ENCODE peak calls at places on chromosome 20, in four cellular contexts. F, C, Y and N are unnamed samples.

GRCh38 chr20:53138454-53139291 is 166.5 kb downstream of the TSHZ2 start:
- DNase-seq in F (peak), C (no peak), Y (no peak), N (peak)

GRCh38 chr20:43309266-43309665 is 119.6 kb upstream of the PTPRT start:
- DNase-seq in F (no peak), C (no peak), Y (no peak), N (no peak)

GRCh38 chr20:24838551-24839530 is 110.2 kb upstream of the CST7 start:
- DNase-seq in F (peak), C (no peak), Y (no peak), N (peak)

GRCh38 chr20:26135325-26136110 is 438.9 kb upstream of the ZNF337 start:
- DNase-seq in F (no peak), C (peak), Y (no peak), N (no peak)

GRCh38 chr20:3010985-3011723 is 32.3 kb upstream of the GNRH2 start:
- DNase-seq in F (no peak), C (no peak), Y (no peak), N (no peak)

GRCh38 chr20:42559665-42560064 is 630.0 kb downstream of the PTPRT start:
- DNase-seq in F (no peak), C (no peak), Y (no peak), N (no peak)

GRCh38 chr20:53408728-53409157 is 184.9 kb downstream of the ZNF217 start:
- DNase-seq in F (no peak), C (no peak), Y (peak), N (no peak)

GRCh38 chr20:7879883-7880282 is 60.4 kb downstream of the HAO1 start:
- DNase-seq in F (no peak), C (no peak), Y (peak), N (no peak)

GRCh38 chr20:24701668-24702067 is 232.2 kb downstream of the SYNDIG1 start:
- DNase-seq in F (no peak), C (no peak), Y (no peak), N (no peak)

GRCh38 chr20:57819291-57819690 is 109.5 kb upstream of the PMEPA1 start:
- DNase-seq in F (no peak), C (no peak), Y (no peak), N (no peak)

GRCh38 chr20:51687071-51687470 is 81.1 kb downstream of the ATP9A start:
- DNase-seq in F (no peak), C (no peak), Y (no peak), N (no peak)

GRCh38 chr20:54347216-54347833 is 128.1 kb upstream of the DOK5 start:
- DNase-seq in F (no peak), C (no peak), Y (no peak), N (no peak)

DNA sequence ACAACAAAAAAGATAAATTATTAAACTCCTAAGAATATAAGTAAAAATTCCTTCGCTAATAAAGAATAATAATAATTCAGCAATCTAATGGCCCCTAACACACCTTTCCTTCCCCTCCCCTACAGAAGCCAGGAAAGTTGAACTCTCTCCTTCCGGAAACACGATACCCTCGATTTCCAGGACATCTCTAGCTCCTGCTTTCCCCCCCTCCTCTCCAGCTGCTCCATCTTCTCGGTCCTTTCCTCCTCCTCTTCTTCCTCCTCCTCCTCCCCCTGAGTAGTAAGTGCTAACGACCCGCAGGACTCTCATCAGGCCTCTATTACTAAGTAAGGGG is 603 bp downstream of the TASP1 start:
- DNase-seq in F (no peak), C (peak), Y (no peak), N (no peak)
- TF ChIP-seq SPI1 in F (no peak), C (no peak), Y (no peak), N (no peak)

GRCh38 chr20:17494201-17494600 is 37.0 kb downstream of the BFSP1 start:
- DNase-seq in F (no peak), C (no peak), Y (no peak), N (no peak)
- TF ChIP-seq SPI1 in F (no peak), C (no peak), Y (no peak), N (no peak)

GRCh38 chr20:39271205-39271604 is 309.1 kb downstream of the DHX35 start:
- DNase-seq in F (no peak), C (no peak), Y (no peak), N (no peak)
- TF ChIP-seq SPI1 in F (no peak), C (no peak), Y (no peak), N (no peak)

GRCh38 chr20:59013959-59014608 is 5.1 kb upstream of the TUBB1 start:
- DNase-seq in F (no peak), C (no peak), Y (no peak), N (no peak)

GRCh38 chr20:59010321-59010994 is 3.4 kb upstream of the CTSZ start:
- DNase-seq in F (no peak), C (no peak), Y (no peak), N (no peak)

GRCh38 chr20:59013031-59013951 is 5.9 kb upstream of the TUBB1 start:
- DNase-seq in F (no peak), C (no peak), Y (no peak), N (no peak)

GRCh38 chr20:59008715-59009336 is 1.8 kb upstream of the CTSZ start:
- DNase-seq in F (no peak), C (no peak), Y (no peak), N (no peak)

DNA sequence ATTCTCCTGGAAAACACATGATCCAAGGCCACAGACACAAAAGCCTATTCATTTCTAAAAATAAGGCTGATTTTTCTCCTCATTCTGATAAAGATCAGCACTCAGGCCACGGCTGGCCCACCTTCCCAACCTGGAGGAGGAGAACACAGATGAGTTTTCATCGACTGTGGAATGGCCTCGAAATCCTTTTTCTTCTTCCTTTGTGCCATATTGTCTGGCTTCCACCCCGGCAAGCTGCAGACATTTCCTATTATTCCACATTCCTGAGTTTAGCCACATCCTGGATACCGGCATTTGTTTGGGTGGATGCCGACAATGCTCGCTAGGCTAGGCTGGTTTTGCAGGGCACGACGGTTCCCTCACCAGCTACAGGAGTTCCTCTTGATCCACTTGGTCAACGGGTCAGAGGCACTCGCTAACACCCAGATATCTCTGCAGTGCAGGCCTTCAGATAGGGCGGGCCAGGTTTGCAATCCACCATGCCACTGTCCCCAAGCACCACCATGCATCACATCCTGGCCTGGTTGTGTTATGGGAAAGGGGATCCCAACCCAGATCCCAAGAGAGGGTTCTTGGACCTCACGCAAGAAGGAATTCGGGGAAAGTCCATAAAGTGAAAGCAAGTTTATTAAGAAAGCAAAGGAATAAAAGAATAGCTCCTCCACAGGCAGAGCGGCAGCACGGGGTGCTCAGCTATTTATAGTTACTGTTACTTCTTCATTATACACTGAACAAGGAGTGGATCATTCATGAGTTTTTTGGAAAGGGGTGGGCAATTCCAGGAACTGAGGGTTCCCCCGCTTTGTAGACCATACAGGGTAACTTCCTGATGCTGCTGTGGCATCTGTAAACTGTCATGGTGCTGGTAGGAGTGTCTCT is 4.2 kb upstream of the CTSZ start:
- DNase-seq in F (no peak), C (peak), Y (no peak), N (no peak)
- TF ChIP-seq SPI1 in F (no peak), C (peak), Y (no peak), N (no peak)

DNA sequence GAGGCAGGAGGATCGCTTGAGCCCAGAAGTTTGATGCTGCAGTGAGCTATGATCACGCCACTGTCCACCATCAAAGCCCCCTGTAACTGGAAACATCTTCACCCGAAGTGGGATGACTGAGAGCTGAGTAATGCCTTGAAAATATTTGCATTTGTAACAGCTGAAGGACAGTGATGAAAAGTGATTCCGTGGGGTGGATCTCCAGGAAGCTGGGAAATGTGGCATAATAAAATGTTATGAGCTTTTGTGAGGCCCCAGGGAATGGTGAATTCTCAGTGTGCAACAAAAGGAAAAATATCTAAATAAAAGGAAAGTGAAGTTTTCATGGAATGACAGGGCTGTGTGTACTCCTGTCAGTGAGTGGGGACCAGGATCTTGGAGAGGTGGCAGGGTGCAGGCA is 92.0 kb downstream of the JAG1 start:
- DNase-seq in F (no peak), C (no peak), Y (no peak), N (no peak)
- TF ChIP-seq SPI1 in F (no peak), C (no peak), Y (no peak), N (no peak)